ENCODE peak calls at places on chromosomes 6 and 20, in five cellular contexts. U, J, C, V and D are unnamed samples.

GRCh38 chr20:1734269-1734858 is 76.8 kb upstream of the SIRPG start:
- DNase-seq in U (no peak), J (peak), C (peak), V (no peak), D (no peak)

GRCh38 chr6:116373940-116374339 is 3.2 kb downstream of the DSE start:
- DNase-seq in U (no peak), J (no peak), C (no peak), V (no peak), D (no peak)

GRCh38 chr6:168050861-168051586 is 28.0 kb downstream of the FRMD1 start:
- DNase-seq in U (peak), J (no peak), C (no peak), V (no peak), D (no peak)

GRCh38 chr6:36979343-36979742 is 6.7 kb downstream of the MTCH1 start:
- DNase-seq in U (no peak), J (no peak), C (peak), V (no peak), D (no peak)

GRCh38 chr20:62020935-62021701 is 44.6 kb downstream of the TAF4 start:
- DNase-seq in U (no peak), J (no peak), C (peak), V (no peak), D (no peak)

GRCh38 chr20:53917145-53918009 is 153.0 kb downstream of the BCAS1 start:
- DNase-seq in U (no peak), J (no peak), C (no peak), V (peak), D (peak)

GRCh38 chr6:110650755-110651154 is 164.5 kb downstream of the CDK19 start:
- DNase-seq in U (no peak), J (no peak), C (no peak), V (no peak), D (no peak)

GRCh38 chr20:20138301-20139064 is 86.2 kb downstream of the CFAP61 start:
- DNase-seq in U (no peak), J (no peak), C (no peak), V (no peak), D (no peak)

GRCh38 chr6:158926429-158926828 is 73.6 kb downstream of the RSPH3 start:
- DNase-seq in U (no peak), J (no peak), C (no peak), V (no peak), D (no peak)

GRCh38 chr6:37131104-37131959 is 38.6 kb upstream of the PIM1 start:
- DNase-seq in U (no peak), J (no peak), C (peak), V (no peak), D (peak)

GRCh38 chr6:164378330-164378729 is 931.1 kb downstream of the C6orf118 start:
- DNase-seq in U (no peak), J (no peak), C (no peak), V (no peak), D (no peak)

GRCh38 chr6:117503211-117503610 is 20.7 kb downstream of the DCBLD1 start:
- DNase-seq in U (no peak), J (no peak), C (no peak), V (no peak), D (no peak)

GRCh38 chr6:89692256-89692655 is 53.7 kb upstream of the LYRM2 start:
- DNase-seq in U (no peak), J (no peak), C (no peak), V (no peak), D (no peak)

GRCh38 chr20:59603727-59604608 is at the start of gene PHACTR3:
- DNase-seq in U (peak), J (no peak), C (peak), V (no peak), D (no peak)

GRCh38 chr6:142207265-142207877 is 60.3 kb downstream of the VTA1 start:
- DNase-seq in U (peak), J (peak), C (peak), V (no peak), D (peak)

GRCh38 chr6:45478235-45478634 is 100.5 kb upstream of the SUPT3H start:
- DNase-seq in U (no peak), J (no peak), C (no peak), V (no peak), D (no peak)

GRCh38 chr6:37862992-37863391 is 43.5 kb downstream of the ZFAND3 start:
- DNase-seq in U (no peak), J (no peak), C (no peak), V (no peak), D (no peak)

GRCh38 chr6:143150291-143150690 is 89.6 kb downstream of the AIG1 start:
- DNase-seq in U (no peak), J (no peak), C (no peak), V (no peak), D (no peak)

GRCh38 chr6:26284537-26285142 is 80.4 kb upstream of the BTN3A2 start:
- DNase-seq in U (peak), J (peak), C (peak), V (peak), D (peak)

GRCh38 chr6:26045046-26045938 is 41.9 kb upstream of the HFE start:
- DNase-seq in U (peak), J (peak), C (no peak), V (peak), D (peak)

GRCh38 chr20:63682384-63683139 is 13.9 kb upstream of the TNFRSF6B start:
- DNase-seq in U (no peak), J (no peak), C (peak), V (no peak), D (peak)

GRCh38 chr6:140560671-140561070 is 1186.2 kb upstream of the CITED2 start:
- DNase-seq in U (no peak), J (no peak), C (no peak), V (no peak), D (no peak)

GRCh38 chr20:4157516-4157915 is 142.2 kb upstream of the RNF24 start:
- DNase-seq in U (no peak), J (no peak), C (no peak), V (no peak), D (no peak)